ENCODE peak calls at places on chromosomes 5 and 9, in seven cellular contexts. B is H9, V is endodermal cell, S is iPS DF 6.9, F is aorta, G is neural progenitor cell, Z is GM23248. H is an unnamed sample. For H3K9me3, the result is how much of the 10 kb centered on the place peaks cover.

GRCh38 chr5:83172655-83173054 is 95.3 kb downstream of the XRCC4 start:
- DNase-seq in B (no peak), S (no peak), V (no peak), F (no peak), Z (peak), G (no peak), H (no peak)

GRCh38 chr5:5793560-5793959 is 371.1 kb downstream of the ICE1 start:
- DNase-seq in S (no peak), V (no peak), B (no peak), Z (no peak), F (no peak), G (no peak), H (no peak)

GRCh38 chr9:111113712-111114111 is 75.4 kb upstream of the LPAR1 start:
- DNase-seq in F (no peak), V (peak), Z (no peak), B (no peak), G (no peak), S (no peak), H (no peak)

GRCh38 chr5:95087819-95088317 is 197.0 kb downstream of the MCTP1 start:
- DNase-seq in Z (no peak), F (peak), S (no peak), B (no peak), V (no peak), G (no peak), H (no peak)

GRCh38 chr5:39198080-39198479 is 21.3 kb downstream of the FYB1 start:
- DNase-seq in B (no peak), F (no peak), G (no peak), V (no peak), Z (no peak), S (no peak), H (no peak)

GRCh38 chr5:168443950-168444700 is 42.1 kb upstream of the RARS1 start:
- DNase-seq in B (no peak), V (no peak), F (no peak), G (no peak), Z (peak), S (no peak), H (no peak)

GRCh38 chr9:138024831-138025291 is 147.3 kb downstream of the CACNA1B start:
- DNase-seq in V (no peak), G (no peak), S (no peak), F (no peak), B (no peak), Z (no peak), H (no peak)

GRCh38 chr9:135075234-135076142 is 12.0 kb upstream of the OLFM1 start:
- DNase-seq in B (peak), V (peak), G (peak), F (no peak), Z (peak), S (no peak), H (no peak)

GRCh38 chr9:19387317-19387716 is 7.3 kb upstream of the RPS6 start:
- DNase-seq in S (no peak), F (no peak), B (no peak), Z (no peak), V (no peak), G (no peak), H (no peak)

GRCh38 chr5:74402553-74402952 is 238.0 kb downstream of the ENC1 start:
- DNase-seq in Z (peak), V (no peak), G (no peak), S (no peak), B (no peak), F (no peak), H (no peak)

GRCh38 chr5:125987677-125988255 is 435.4 kb upstream of the GRAMD2B start:
- DNase-seq in S (no peak), V (peak), F (no peak), Z (no peak), G (no peak), B (peak), H (no peak)

GRCh38 chr5:1197876-1198666 is 3.3 kb upstream of the SLC6A19 start:
- DNase-seq in Z (no peak), G (no peak), S (no peak), F (peak), B (no peak), V (no peak), H (no peak)

GRCh38 chr5:33240552-33240951 is 200.2 kb upstream of the TARS1 start:
- DNase-seq in F (no peak), S (no peak), B (no peak), Z (no peak), G (no peak), V (no peak), H (no peak)

GRCh38 chr9:74683322-74683721 is 186.2 kb downstream of the RORB start:
- DNase-seq in Z (no peak), V (no peak), B (no peak), S (no peak), G (no peak), F (no peak), H (no peak)

GRCh38 chr5:78213799-78214198 is 80.7 kb downstream of the AP3B1 start:
- DNase-seq in B (no peak), V (no peak), G (no peak), Z (no peak), S (no peak), F (no peak), H (no peak)

GRCh38 chr9:132214027-132214622 is 52.3 kb downstream of the NTNG2 start:
- DNase-seq in V (peak), G (peak), Z (peak), B (peak), S (peak), F (peak), H (no peak)

GRCh38 chr9:15423328-15423985 is 781 bp downstream of the SNAPC3 start:
- DNase-seq in Z (peak), B (no peak), G (peak), F (no peak), V (no peak), S (no peak), H (no peak)

GRCh38 chr5:387491-388265 is 55.3 kb upstream of the EXOC3 start:
- DNase-seq in B (no peak), F (no peak), Z (no peak), V (peak), S (no peak), G (no peak), H (no peak)

GRCh38 chr5:142561029-142561428 is 124.9 kb downstream of the FGF1 start:
- DNase-seq in S (no peak), B (no peak), G (no peak), Z (no peak), F (no peak), V (no peak), H (no peak)

GRCh38 chr5:71988808-71989207 is 118.5 kb upstream of the MAP1B start:
- DNase-seq in B (no peak), Z (no peak), G (no peak), V (no peak), F (no peak), S (no peak), H (no peak)

GRCh38 chr5:35608881-35609779 is 8.5 kb upstream of the SPEF2 start:
- DNase-seq in F (no peak), B (no peak), Z (peak), G (no peak), S (no peak), V (no peak), H (no peak)

GRCh38 chr5:139707445-139708003 is 59.4 kb downstream of the CXXC5 start:
- DNase-seq in G (no peak), F (no peak), Z (no peak), S (no peak), V (peak), B (no peak), H (no peak)

GRCh38 chr5:120252839-120253238 is 211.3 kb upstream of the PRR16 start:
- DNase-seq in S (no peak), F (no peak), B (no peak), Z (no peak), G (no peak), V (no peak), H (no peak)

GRCh38 chr9:120918931-120919638 is 7.5 kb downstream of the TRAF1 start:
- DNase-seq in F (no peak), V (no peak), B (no peak), S (no peak), Z (no peak), G (no peak), H (no peak)

GRCh38 chr9:35932732-35933131 is 23.4 kb downstream of the SPAAR start:
- DNase-seq in B (no peak), S (no peak), Z (no peak), V (no peak), F (no peak), G (no peak), H (no peak)

GRCh38 chr9:136011703-136012496 is 50.7 kb upstream of the UBAC1 start:
- DNase-seq in G (no peak), S (no peak), Z (peak), F (peak), B (no peak), V (peak), H (peak)

GRCh38 chr9:13279284-13280162 is at the start of gene MPDZ:
- DNase-seq in V (peak), G (peak), F (peak), B (peak), S (no peak), Z (peak), H (no peak)

GRCh38 chr9:75238311-75238976 is 150.1 kb downstream of the OSTF1 start:
- DNase-seq in V (peak), F (peak), B (peak), G (peak), Z (peak), S (peak), H (peak)

GRCh38 chr5:96013254-96013653 is 51.6 kb upstream of the ELL2 start:
- DNase-seq in Z (no peak), S (no peak), V (no peak), G (no peak), F (no peak), B (no peak), H (no peak)

GRCh38 chr9:107388890-107389289 is 100.7 kb downstream of the KLF4 start:
- DNase-seq in F (no peak), G (no peak), Z (no peak), S (no peak), V (no peak), B (no peak), H (no peak)

GRCh38 chr5:83711982-83712601 is 8.6 kb downstream of the HAPLN1 start:
- DNase-seq in Z (peak), S (no peak), B (no peak), F (no peak), V (peak), G (peak), H (no peak)

GRCh38 chr9:38333047-38333446 is 59.5 kb upstream of the ALDH1B1 start:
- DNase-seq in G (no peak), V (peak), Z (peak), F (no peak), S (no peak), B (no peak), H (no peak)

GRCh38 chr5:169116961-169117461 is 183.9 kb downstream of the SLIT3 start:
- DNase-seq in F (peak), G (peak), V (peak), S (peak), B (peak), Z (peak), H (no peak)

GRCh38 chr9:107807183-107807582 is 317.6 kb upstream of the KLF4 start:
- DNase-seq in S (no peak), G (no peak), F (no peak), Z (peak), B (no peak), V (no peak), H (no peak)

GRCh38 chr9:127038531-127038930 is 83.9 kb downstream of the ANGPTL2 start:
- DNase-seq in B (no peak), G (no peak), Z (no peak), V (peak), S (no peak), F (no peak), H (no peak)

GRCh38 chr5:58786904-58787303 is 204.0 kb downstream of the RAB3C start:
- DNase-seq in Z (no peak), B (no peak), S (no peak), F (no peak), G (no peak), V (no peak), H (no peak)
- H3K9me3 ChIP-seq in Z (under half), B (under half), S (under half), F (under half), G (under half), V (under half), H (under half)

DNA sequence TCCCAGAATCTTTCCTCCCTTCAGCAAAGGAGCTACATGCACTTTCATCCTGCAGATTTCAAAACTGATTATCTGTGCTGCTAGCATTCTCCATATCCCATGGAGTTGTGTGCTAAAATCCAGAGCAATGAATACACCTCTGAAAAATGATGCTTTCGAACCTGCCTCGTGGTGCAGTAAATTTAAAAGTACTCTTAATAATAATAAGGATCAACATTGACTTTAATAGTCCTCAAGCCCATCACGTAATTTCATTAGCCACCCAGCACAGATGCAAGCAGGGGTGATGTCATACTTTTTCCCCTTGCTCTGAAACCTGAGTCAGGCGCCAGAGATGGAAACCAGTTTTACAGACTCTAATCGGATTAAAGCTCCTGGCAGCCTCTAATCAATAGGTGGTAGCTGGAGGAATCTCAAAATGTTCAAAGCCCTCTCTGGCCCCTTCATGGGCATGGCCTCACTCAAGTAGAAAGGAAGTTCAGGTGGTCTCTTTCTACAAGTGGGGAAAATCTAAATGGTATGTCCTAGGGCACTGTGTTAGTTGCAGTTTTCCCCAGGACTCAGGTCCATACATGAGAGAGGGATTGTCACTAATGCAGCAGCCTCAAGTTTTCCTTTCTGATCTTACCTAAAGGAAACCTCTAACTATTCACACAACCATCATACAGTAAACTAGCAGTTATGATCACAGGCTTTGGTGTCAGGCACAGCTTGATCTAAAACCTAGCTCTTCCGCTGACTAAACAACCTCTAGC is 221.5 kb upstream of the SLC30A5 start:
- DNase-seq in V (no peak), F (no peak), B (no peak), S (no peak), Z (no peak), G (peak), H (no peak)
- H3K9me3 ChIP-seq in V (under half), F (under half), B (under half), S (under half), Z (under half), G (under half), H (under half)

DNA sequence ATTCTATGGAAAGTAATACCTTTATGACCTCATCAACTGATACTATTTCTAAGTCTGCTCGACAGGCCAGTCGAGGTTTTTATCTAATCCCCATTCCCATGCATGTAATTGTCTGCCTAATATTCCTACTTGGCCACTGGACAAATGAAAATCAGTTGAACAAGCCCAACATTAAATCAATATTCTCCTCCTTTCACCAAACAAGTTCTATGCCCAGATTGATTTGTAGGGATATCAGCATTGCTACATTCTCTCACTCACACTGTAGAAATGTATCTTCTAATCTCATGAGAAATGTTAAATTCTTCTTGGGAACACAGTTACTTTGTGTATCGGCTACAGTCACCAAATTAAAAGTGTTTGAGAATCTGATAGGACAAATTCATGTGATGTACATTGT is 208.8 kb upstream of the CTNND2 start:
- DNase-seq in B (no peak), G (no peak), S (no peak), F (no peak), V (no peak), Z (no peak), H (no peak)
- H3K9me3 ChIP-seq in B (under half), G (under half), S (under half), F (under half), V (under half), Z (under half), H (under half)

GRCh38 chr5:141355641-141356040 is 820 bp downstream of the PCDHGA4 start:
- DNase-seq in B (no peak), G (no peak), V (no peak), Z (no peak), F (no peak), S (no peak), H (no peak)

GRCh38 chr5:141351591-141351990 is 1.7 kb downstream of the PCDHGB1 start:
- DNase-seq in V (no peak), B (no peak), G (no peak), Z (no peak), S (no peak), F (no peak), H (no peak)

GRCh38 chr5:141354900-141355469 is at the start of gene PCDHGA4:
- DNase-seq in S (no peak), G (no peak), B (no peak), Z (peak), F (no peak), V (no peak), H (no peak)

GRCh38 chr5:141345327-141345726 is 1.7 kb downstream of the PCDHGA3 start:
- DNase-seq in S (no peak), V (no peak), Z (no peak), G (no peak), B (no peak), F (no peak), H (no peak)

GRCh38 chr5:141349917-141350619 is at the start of gene PCDHGB1:
- DNase-seq in Z (peak), G (peak), V (peak), S (no peak), F (no peak), B (peak), H (no peak)
- H3K9me3 ChIP-seq in Z (under half), G (under half), V (half or more), S (under half), F (under half), B (under half), H (under half)

GRCh38 chr9:5652810-5653209 is 23.9 kb downstream of the RIC1 start:
- DNase-seq in Z (peak), B (no peak), G (no peak), S (no peak), F (no peak), V (no peak), H (no peak)
- H3K9me3 ChIP-seq in Z (under half), B (under half), G (under half), S (under half), F (under half), V (under half), H (under half)

DNA sequence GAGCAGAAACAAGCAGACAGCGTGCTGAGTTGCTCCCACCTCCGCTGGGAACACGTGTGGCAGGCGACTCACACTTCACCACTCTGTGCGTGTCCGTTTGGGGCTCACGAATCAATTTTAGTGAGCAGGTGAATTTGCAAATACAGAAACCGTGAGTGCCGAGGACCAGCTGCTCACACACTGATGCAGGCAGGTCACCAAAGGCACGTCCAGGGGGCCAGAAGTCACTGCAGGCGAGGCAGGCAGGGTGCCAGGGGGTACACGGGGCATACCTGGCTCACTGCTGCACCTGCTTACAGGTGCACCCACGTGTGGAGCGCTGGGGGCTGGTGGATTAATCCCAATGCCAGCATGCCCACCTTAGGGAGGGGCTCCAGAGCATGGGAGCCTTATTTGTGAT is 68.8 kb downstream of the ZNF354C start:
- DNase-seq in Z (no peak), S (no peak), B (no peak), G (no peak), V (peak), F (no peak), H (no peak)
- H3K9me3 ChIP-seq in Z (under half), S (under half), B (under half), G (under half), V (under half), F (under half), H (under half)

H was measured in T-helper 17 cell.